ENCODE peak calls at places on chromosomes 4 and X, in six cellular contexts. X, C, B, J, H and L are unnamed samples.

GRCh38 chr4:168269879-168270278 is 48.7 kb downstream of the DDX60 start:
- DNase-seq in X (no peak), C (no peak), B (no peak), J (no peak), H (no peak), L (no peak)

GRCh38 chrX:148956352-148956751 is 455.9 kb downstream of the AFF2 start:
- DNase-seq in X (no peak), C (no peak), B (no peak), J (no peak), H (no peak), L (no peak)

GRCh38 chrX:17859609-17860178 is 1.4 kb downstream of the RAI2 start:
- DNase-seq in X (no peak), C (no peak), B (no peak), J (no peak), H (peak), L (no peak)

GRCh38 chrX:31603411-31604120 is 531.7 kb upstream of the FTHL17 start:
- DNase-seq in X (no peak), C (no peak), B (no peak), J (no peak), H (no peak), L (no peak)

GRCh38 chr4:116101321-116101720 is 984.1 kb downstream of the TRAM1L1 start:
- DNase-seq in X (no peak), C (no peak), B (no peak), J (no peak), H (no peak), L (no peak)

GRCh38 chrX:103073442-103073841 is 9.5 kb upstream of the BEX1 start:
- DNase-seq in X (no peak), C (no peak), B (peak), J (no peak), H (no peak), L (no peak)

GRCh38 chrX:24175276-24175675 is 25.7 kb downstream of the ZFX start:
- DNase-seq in X (no peak), C (no peak), B (no peak), J (no peak), H (no peak), L (no peak)

GRCh38 chrX:125826774-125827451 is 339.2 kb downstream of the DCAF12L2 start:
- DNase-seq in X (no peak), C (no peak), B (no peak), J (no peak), H (no peak), L (no peak)

GRCh38 chrX:65644621-65645287 is 22.7 kb upstream of the MSN start:
- DNase-seq in X (peak), C (peak), B (peak), J (peak), H (no peak), L (no peak)

GRCh38 chrX:68835104-68835442 is 6.3 kb downstream of the EFNB1 start:
- DNase-seq in X (no peak), C (no peak), B (no peak), J (no peak), H (no peak), L (no peak)

GRCh38 chr4:123826896-123827295 is 430.3 kb downstream of the SPRY1 start:
- DNase-seq in X (no peak), C (no peak), B (peak), J (no peak), H (no peak), L (no peak)

GRCh38 chr4:23970193-23970850 is 80.5 kb upstream of the PPARGC1A start:
- DNase-seq in X (no peak), C (no peak), B (no peak), J (no peak), H (no peak), L (no peak)

GRCh38 chr4:85783483-85783882 is 308.5 kb downstream of the ARHGAP24 start:
- DNase-seq in X (no peak), C (no peak), B (peak), J (peak), H (no peak), L (no peak)

GRCh38 chr4:76764251-76764650 is 133.7 kb downstream of the SOWAHB start:
- DNase-seq in X (no peak), C (no peak), B (peak), J (no peak), H (peak), L (no peak)

GRCh38 chrX:136652822-136653723 is 5.1 kb downstream of the CD40LG start:
- DNase-seq in X (no peak), C (no peak), B (no peak), J (peak), H (no peak), L (no peak)

GRCh38 chrX:103467156-103467555 is 52.1 kb downstream of the RAB40A start:
- DNase-seq in X (no peak), C (no peak), B (no peak), J (no peak), H (no peak), L (no peak)

GRCh38 chr4:33725861-33726260 is 2518.5 kb downstream of the ARAP2 start:
- DNase-seq in X (no peak), C (no peak), B (no peak), J (no peak), H (no peak), L (no peak)

GRCh38 chr4:138308421-138308820 is 66.3 kb upstream of the SLC7A11 start:
- DNase-seq in X (no peak), C (no peak), B (peak), J (no peak), H (no peak), L (no peak)

GRCh38 chr4:122826000-122826595 is 533 bp upstream of the FGF2 start:
- DNase-seq in X (no peak), C (no peak), B (no peak), J (no peak), H (peak), L (no peak)

GRCh38 chrX:40209951-40210617 is 112.3 kb upstream of the BCOR start:
- DNase-seq in X (no peak), C (no peak), B (peak), J (peak), H (no peak), L (no peak)

GRCh38 chr4:1236103-1236641 is 12.8 kb downstream of the CTBP1 start:
- DNase-seq in X (no peak), C (peak), B (no peak), J (no peak), H (no peak), L (no peak)

GRCh38 chr4:126753592-126753991 is 879.2 kb upstream of the INTU start:
- DNase-seq in X (no peak), C (no peak), B (no peak), J (no peak), H (no peak), L (no peak)

GRCh38 chr4:4425119-4425690 is 38.3 kb downstream of the NSG1 start:
- DNase-seq in X (no peak), C (no peak), B (no peak), J (no peak), H (no peak), L (no peak)

GRCh38 chrX:120308558-120308957 is 2.7 kb downstream of the TMEM255A start:
- DNase-seq in X (no peak), C (peak), B (peak), J (no peak), H (peak), L (no peak)

GRCh38 chr4:79331126-79331876 is 5.4 kb upstream of the NAA11 start:
- DNase-seq in X (peak), C (no peak), B (no peak), J (no peak), H (no peak), L (no peak)

GRCh38 chr4:113169368-113169767 is 119.9 kb downstream of the ANK2 start:
- DNase-seq in X (no peak), C (peak), B (no peak), J (no peak), H (peak), L (peak)

GRCh38 chrX:143437439-143437838 is 79.8 kb downstream of the SPANXN3 start:
- DNase-seq in X (no peak), C (peak), B (no peak), J (no peak), H (peak), L (peak)

GRCh38 chrX:10103023-10103422 is 53.8 kb upstream of the CLCN4 start:
- DNase-seq in X (no peak), C (no peak), B (peak), J (no peak), H (no peak), L (no peak)